ENCODE peak calls at places on chromosomes 2 and 18, in five cellular contexts. E is HCT116, X is neural progenitor cell, Q is MM.1S, P is SK-N-SH. F is an unnamed sample.

GRCh38 chr18:35203001-35203553 is 37.8 kb upstream of the ZNF397 start:
- DNase-seq in E (no peak), X (no peak), Q (no peak), P (no peak), F (peak)

GRCh38 chr2:201938151-201938815 is 95.4 kb upstream of the FZD7 start:
- DNase-seq in E (no peak), X (no peak), Q (no peak), P (no peak), F (peak)

GRCh38 chr2:206084870-206085741 is 868 bp downstream of the INO80D start:
- DNase-seq in E (no peak), X (peak), Q (peak), P (peak), F (peak)

GRCh38 chr2:233413529-233414272 is 59.4 kb downstream of the DGKD start:
- DNase-seq in E (peak), X (no peak), Q (no peak), P (peak), F (peak)

GRCh38 chr2:176246324-176246723 is 22.9 kb upstream of the MTX2 start:
- DNase-seq in E (no peak), X (no peak), Q (no peak), P (no peak), F (no peak)

GRCh38 chr18:79947054-79947755 is 4.2 kb downstream of the SLC66A2 start:
- DNase-seq in E (no peak), X (no peak), Q (no peak), P (no peak), F (peak)

GRCh38 chr18:77700051-77700450 is 450.4 kb downstream of the GALR1 start:
- DNase-seq in E (no peak), X (no peak), Q (no peak), P (no peak), F (peak)

GRCh38 chr2:138718405-138718804 is 61.8 kb downstream of the NXPH2 start:
- DNase-seq in E (no peak), X (no peak), Q (no peak), P (no peak), F (no peak)

GRCh38 chr2:126761981-126762878 is 106.3 kb downstream of the GYPC start:
- DNase-seq in E (no peak), X (no peak), Q (no peak), P (no peak), F (no peak)

GRCh38 chr2:225999692-226000091 is 600.2 kb downstream of the NYAP2 start:
- DNase-seq in E (no peak), X (no peak), Q (no peak), P (no peak), F (no peak)

GRCh38 chr18:9478545-9478944 is 3.2 kb downstream of the RALBP1 start:
- DNase-seq in E (no peak), X (no peak), Q (no peak), P (no peak), F (no peak)

GRCh38 chr2:126808929-126809328 is 89.8 kb upstream of the TEX51 start:
- DNase-seq in E (no peak), X (peak), Q (no peak), P (no peak), F (no peak)

GRCh38 chr2:149595069-149595963 is 7.7 kb upstream of the MMADHC start:
- DNase-seq in E (no peak), X (no peak), Q (no peak), P (no peak), F (peak)

GRCh38 chr18:8747440-8747937 is 42.1 kb downstream of the MTCL1 start:
- DNase-seq in E (no peak), X (no peak), Q (no peak), P (no peak), F (peak)

GRCh38 chr2:240954436-240955305 is 43.7 kb upstream of the SNED1 start:
- DNase-seq in E (no peak), X (no peak), Q (no peak), P (peak), F (no peak)

GRCh38 chr2:26189751-26190150 is 16.9 kb downstream of the GAREM2 start:
- DNase-seq in E (no peak), X (no peak), Q (no peak), P (no peak), F (no peak)

GRCh38 chr2:53452400-53452799 is 315.2 kb upstream of the CHAC2 start:
- DNase-seq in E (no peak), X (no peak), Q (no peak), P (no peak), F (no peak)

GRCh38 chr2:175698076-175698475 is 304.0 kb downstream of the LNPK start:
- DNase-seq in E (no peak), X (no peak), Q (no peak), P (no peak), F (no peak)

GRCh38 chr2:160425794-160426193 is 67.8 kb downstream of the RBMS1 start:
- DNase-seq in E (no peak), X (no peak), Q (no peak), P (no peak), F (peak)

GRCh38 chr2:175435012-175435411 is 253.5 kb upstream of the ATP5MC3 start:
- DNase-seq in E (no peak), X (no peak), Q (no peak), P (no peak), F (no peak)

GRCh38 chr2:173043466-173043865 is 32.2 kb upstream of the MAP3K20 start:
- DNase-seq in E (no peak), X (no peak), Q (no peak), P (no peak), F (no peak)

GRCh38 chr2:68939962-68940361 is 12.7 kb downstream of the GKN2 start:
- DNase-seq in E (no peak), X (no peak), Q (no peak), P (no peak), F (no peak)

GRCh38 chr2:202824901-202825300 is 46.7 kb downstream of the ICA1L start:
- DNase-seq in E (no peak), X (no peak), Q (no peak), P (no peak), F (peak)

GRCh38 chr2:69565431-69565839 is 78.1 kb downstream of the AAK1 start:
- DNase-seq in E (peak), X (peak), Q (peak), P (peak), F (peak)

GRCh38 chr2:24919977-24920812 is at the start of gene ADCY3:
- DNase-seq in E (no peak), X (peak), Q (peak), P (peak), F (peak)

GRCh38 chr18:77173274-77174030 is 40.9 kb upstream of the MBP start:
- DNase-seq in E (no peak), X (no peak), Q (no peak), P (no peak), F (no peak)

GRCh38 chr18:35500113-35500512 is 2.4 kb upstream of the INO80C start:
- DNase-seq in E (no peak), X (no peak), Q (no peak), P (no peak), F (no peak)

GRCh38 chr2:64750001-64750816 is 96.5 kb upstream of the SERTAD2 start:
- DNase-seq in E (no peak), X (peak), Q (peak), P (peak), F (peak)

GRCh38 chr2:7584017-7584416 is 666.8 kb downstream of the RNF144A start:
- DNase-seq in E (no peak), X (no peak), Q (no peak), P (no peak), F (no peak)

GRCh38 chr2:38601463-38602135 is 1.1 kb downstream of the HNRNPLL start:
- DNase-seq in E (no peak), X (peak), Q (peak), P (peak), F (peak)

GRCh38 chr2:2825062-2825461 is 494.0 kb upstream of the MYT1L start:
- DNase-seq in E (no peak), X (no peak), Q (no peak), P (no peak), F (no peak)

GRCh38 chr2:172462393-172463381 is 35.3 kb downstream of the ITGA6 start:
- DNase-seq in E (no peak), X (no peak), Q (peak), P (no peak), F (no peak)

GRCh38 chr2:14418110-14418509 is 214.4 kb upstream of the LRATD1 start:
- DNase-seq in E (no peak), X (no peak), Q (no peak), P (no peak), F (no peak)

GRCh38 chr18:48908916-48909315 is 41.8 kb downstream of the SMAD7 start:
- DNase-seq in E (no peak), X (no peak), Q (no peak), P (no peak), F (no peak)

GRCh38 chr18:34522627-34523026 is 187.5 kb upstream of the DTNA start:
- DNase-seq in E (no peak), X (no peak), Q (no peak), P (peak), F (no peak)

GRCh38 chr2:29910465-29910864 is 10.9 kb downstream of the ALK start:
- DNase-seq in E (no peak), X (no peak), Q (no peak), P (no peak), F (no peak)

GRCh38 chr18:31731628-31732027 is 29.1 kb downstream of the SLC25A52 start:
- DNase-seq in E (no peak), X (no peak), Q (no peak), P (no peak), F (no peak)

GRCh38 chr2:230925443-230925878 is 419 bp upstream of the GPR55 start:
- DNase-seq in E (no peak), X (no peak), Q (no peak), P (no peak), F (no peak)

GRCh38 chr2:24049485-24050021 is at the start of gene FKBP1B:
- DNase-seq in E (peak), X (peak), Q (no peak), P (peak), F (peak)

GRCh38 chr18:67961701-67962440 is 445.4 kb upstream of the DSEL start:
- DNase-seq in E (no peak), X (peak), Q (no peak), P (no peak), F (no peak)

GRCh38 chr2:109197491-109198480 is 68.8 kb downstream of the SH3RF3 start:
- DNase-seq in E (no peak), X (no peak), Q (no peak), P (no peak), F (no peak)

GRCh38 chr2:109193807-109194702 is 65.0 kb downstream of the SH3RF3 start:
- DNase-seq in E (no peak), X (no peak), Q (peak), P (no peak), F (no peak)

GRCh38 chr2:109199790-109200189 is 70.8 kb downstream of the SH3RF3 start:
- DNase-seq in E (no peak), X (no peak), Q (no peak), P (no peak), F (no peak)

GRCh38 chr2:109196081-109196875 is 67.3 kb downstream of the SH3RF3 start:
- DNase-seq in E (no peak), X (no peak), Q (no peak), P (no peak), F (no peak)

DNA sequence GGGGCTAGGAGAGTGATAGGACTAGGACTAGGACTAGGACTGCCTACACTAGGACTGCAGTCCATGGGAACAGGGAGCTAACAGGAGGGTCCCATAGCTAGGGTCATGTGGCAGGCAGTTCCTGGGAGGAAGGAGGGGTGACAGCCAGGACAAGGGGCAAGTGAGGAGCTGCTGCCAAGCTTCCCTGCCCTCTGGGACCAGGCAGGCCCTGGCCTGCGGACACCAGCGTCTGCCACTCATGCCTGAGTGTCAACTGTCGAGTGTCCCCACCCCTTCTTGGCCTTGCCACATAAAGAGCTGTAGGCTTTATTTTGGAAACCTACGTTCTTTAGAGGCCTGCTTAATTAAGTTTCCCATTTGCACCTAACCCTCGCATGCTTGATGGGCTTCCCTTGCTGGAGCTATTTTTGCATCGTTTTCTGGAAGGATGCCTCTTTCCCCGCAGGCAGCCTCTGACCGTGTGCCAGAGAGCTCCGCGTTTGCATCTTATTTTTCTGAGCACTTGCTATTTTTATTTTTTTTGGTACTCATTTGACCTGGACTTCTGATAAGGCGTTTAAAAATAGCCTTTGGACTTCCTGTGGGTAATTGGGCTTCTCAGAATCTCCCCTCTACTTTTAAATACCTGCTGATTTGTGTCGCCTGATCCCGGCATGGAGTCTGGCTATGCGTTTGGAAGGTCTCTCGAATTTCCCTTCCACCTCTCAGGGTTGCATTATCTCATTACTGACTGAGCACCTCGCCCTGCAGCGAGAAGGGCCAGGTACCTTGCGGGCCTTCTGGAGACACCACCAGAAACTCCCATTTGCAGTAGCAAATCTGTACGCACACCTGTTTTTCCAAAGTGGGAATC is 66.4 kb downstream of the SH3RF3 start:
- DNase-seq in E (no peak), X (no peak), Q (no peak), P (peak), F (no peak)
- TF ChIP-seq EZH2phosphoT487 in E (no peak), X (no peak), Q (no peak), P (no peak), F (no peak)

GRCh38 chr18:78732273-78733210 is 247.1 kb upstream of the SALL3 start:
- DNase-seq in E (no peak), X (no peak), Q (no peak), P (no peak), F (no peak)

GRCh38 chr18:78728301-78729098 is 251.1 kb upstream of the SALL3 start:
- DNase-seq in E (no peak), X (no peak), Q (no peak), P (no peak), F (no peak)

GRCh38 chr18:78731423-78732032 is 248.1 kb upstream of the SALL3 start:
- DNase-seq in E (no peak), X (no peak), Q (no peak), P (no peak), F (no peak)

GRCh38 chr18:78729099-78729467 is 250.5 kb upstream of the SALL3 start:
- DNase-seq in E (no peak), X (no peak), Q (no peak), P (no peak), F (no peak)

GRCh38 chr18:78730564-78731422 is 248.8 kb upstream of the SALL3 start:
- DNase-seq in E (no peak), X (no peak), Q (no peak), P (no peak), F (no peak)
- H3K9ac ChIP-seq in E (no peak), X (no peak), Q (no peak), P (no peak), F (no peak)

DNA sequence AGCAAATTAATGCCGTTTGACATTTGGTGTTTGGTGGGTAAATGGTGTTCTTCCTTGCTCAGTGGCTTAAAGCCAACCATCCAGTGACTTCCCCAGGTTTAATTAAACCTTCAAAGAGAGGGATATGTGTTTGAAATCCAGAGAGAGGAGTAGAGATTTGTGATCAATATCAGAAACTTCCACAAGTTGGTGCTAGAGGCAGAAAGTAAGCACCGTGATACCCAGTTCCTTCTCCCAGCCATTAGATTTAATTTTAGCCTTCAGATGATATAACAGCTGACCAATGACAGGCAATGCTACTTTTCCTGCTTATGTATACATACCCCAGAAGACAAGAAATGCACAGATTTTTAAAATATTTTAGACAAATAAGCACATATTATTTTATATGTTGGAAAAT is 398.5 kb downstream of the CDH2 start:
- DNase-seq in E (no peak), X (peak), Q (no peak), P (no peak), F (peak)
- H3K4me3 ChIP-seq in E (no peak), X (peak), Q (no peak), P (no peak), F (no peak)

DNA sequence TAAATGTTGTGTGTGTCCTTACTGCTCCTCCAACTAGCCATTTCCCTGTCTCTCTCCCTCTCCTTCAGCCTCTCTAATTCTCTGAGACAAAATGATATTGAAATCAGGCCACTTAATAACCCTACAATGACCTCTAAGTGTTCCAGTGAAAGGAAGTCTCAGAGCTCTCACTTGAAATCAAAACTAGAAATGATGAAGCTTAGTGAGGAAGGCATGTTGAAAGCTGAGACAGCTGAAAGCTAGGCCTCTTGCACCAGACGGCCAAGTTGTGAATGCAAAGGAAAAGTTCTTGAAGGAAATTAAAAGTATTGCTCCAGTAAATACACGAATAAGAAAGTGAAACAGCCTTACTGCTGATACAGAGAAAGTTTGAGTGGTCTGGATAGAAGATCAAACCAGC is 72.9 kb downstream of the PRKCE start:
- DNase-seq in E (no peak), X (no peak), Q (peak), P (no peak), F (no peak)
- TF ChIP-seq EZH2phosphoT487 in E (no peak), X (no peak), Q (no peak), P (no peak), F (no peak)

DNA sequence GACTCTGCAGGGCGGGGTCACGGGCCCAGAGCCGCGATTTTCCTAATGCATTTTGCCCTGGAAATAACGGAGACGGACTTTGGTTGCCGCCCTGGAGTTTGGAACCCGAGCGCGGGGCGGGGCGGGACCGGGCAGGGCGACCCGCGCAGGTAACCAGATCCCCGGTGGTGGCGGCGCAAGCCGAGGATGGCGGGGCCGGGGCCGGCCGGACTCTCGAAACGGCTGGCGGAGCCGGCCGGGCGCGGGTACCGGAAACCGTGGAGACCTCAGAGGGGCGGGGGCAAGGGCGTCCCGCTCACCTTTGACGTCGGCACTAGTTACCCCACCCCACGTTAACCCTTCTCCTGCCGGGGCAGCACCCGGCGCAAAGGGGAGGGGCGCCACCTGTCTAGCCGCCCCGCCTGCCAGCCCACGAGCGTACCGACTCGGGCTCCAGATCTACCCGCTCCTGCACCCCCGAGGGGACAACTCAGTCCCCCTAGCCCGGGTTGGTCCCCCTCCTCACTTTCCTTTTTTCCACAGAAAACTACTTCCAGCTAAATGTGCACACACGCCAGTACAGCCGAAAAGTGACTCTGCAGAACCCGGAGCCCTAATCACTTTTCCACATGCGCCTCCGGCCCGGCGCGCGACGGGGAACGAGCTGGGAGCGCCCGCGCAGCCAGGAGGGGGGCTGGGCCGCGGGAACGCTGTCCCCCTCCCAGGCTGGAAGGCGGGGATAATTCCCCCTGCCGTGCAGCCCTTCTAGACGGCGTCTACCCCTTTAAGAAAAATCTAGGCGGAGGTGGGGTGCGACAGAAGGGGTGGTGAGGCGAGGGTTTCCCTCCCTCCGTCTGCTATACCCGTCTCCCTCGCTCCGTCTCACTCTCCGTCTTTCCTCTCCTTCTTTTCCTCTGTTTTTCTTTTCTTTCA is 2.7 kb downstream of the CYP26B1 start:
- DNase-seq in E (peak), X (peak), Q (peak), P (peak), F (peak)
- H3K9ac ChIP-seq in E (peak), X (no peak), Q (no peak), P (no peak), F (no peak)

GRCh38 chr2:43346619-43347018 is 120.2 kb upstream of the ZFP36L2 start:
- DNase-seq in E (no peak), X (no peak), Q (no peak), P (no peak), F (no peak)
- H3K4me3 ChIP-seq in E (no peak), X (no peak), Q (no peak), P (no peak), F (no peak)

F was measured in GM23248.